ENCODE peak calls at places on chromosomes 3 and 15, in seven cellular contexts. One of them, this sample, is unnamed.

GRCh38 chr15:38398134-38398533 is 55.8 kb upstream of the FAM98B start:
- DNase-seq in astrocyte: peak
- DNase-seq in pulmonary artery endothelial cell: peak
- DNase-seq in caudate nucleus: no peak
- DNase-seq in stomach: no peak
- DNase-seq in sigmoid colon: peak
- DNase-seq in T-cell: no peak
- DNase-seq in this sample: no peak

GRCh38 chr3:27626596-27627118 is 95.5 kb downstream of the EOMES start:
- DNase-seq in astrocyte: no peak
- DNase-seq in pulmonary artery endothelial cell: no peak
- DNase-seq in caudate nucleus: no peak
- DNase-seq in stomach: no peak
- DNase-seq in sigmoid colon: no peak
- DNase-seq in T-cell: no peak
- DNase-seq in this sample: no peak

GRCh38 chr15:43086551-43086950 is 19.3 kb downstream of the UBR1 start:
- DNase-seq in astrocyte: peak
- DNase-seq in pulmonary artery endothelial cell: no peak
- DNase-seq in caudate nucleus: no peak
- DNase-seq in stomach: no peak
- DNase-seq in sigmoid colon: no peak
- DNase-seq in T-cell: no peak
- DNase-seq in this sample: no peak

GRCh38 chr15:74283366-74283765 is 47.2 kb downstream of the CCDC33 start:
- DNase-seq in astrocyte: no peak
- DNase-seq in pulmonary artery endothelial cell: no peak
- DNase-seq in caudate nucleus: peak
- DNase-seq in stomach: no peak
- DNase-seq in sigmoid colon: no peak
- DNase-seq in T-cell: no peak
- DNase-seq in this sample: no peak

GRCh38 chr15:59999064-59999377 is 5.1 kb upstream of the FOXB1 start:
- DNase-seq in astrocyte: no peak
- DNase-seq in pulmonary artery endothelial cell: no peak
- DNase-seq in caudate nucleus: no peak
- DNase-seq in stomach: no peak
- DNase-seq in sigmoid colon: no peak
- DNase-seq in T-cell: no peak
- DNase-seq in this sample: no peak

GRCh38 chr3:46848271-46849097 is 14.8 kb downstream of the MYL3 start:
- DNase-seq in astrocyte: peak
- DNase-seq in pulmonary artery endothelial cell: peak
- DNase-seq in caudate nucleus: no peak
- DNase-seq in stomach: peak
- DNase-seq in sigmoid colon: peak
- DNase-seq in T-cell: no peak
- DNase-seq in this sample: no peak

GRCh38 chr3:106276755-106277612 is 408.2 kb upstream of the CBLB start:
- DNase-seq in astrocyte: no peak
- DNase-seq in pulmonary artery endothelial cell: no peak
- DNase-seq in caudate nucleus: no peak
- DNase-seq in stomach: no peak
- DNase-seq in sigmoid colon: no peak
- DNase-seq in T-cell: no peak
- DNase-seq in this sample: no peak

GRCh38 chr15:66629817-66630576 is 64.2 kb upstream of the LCTL start:
- DNase-seq in astrocyte: no peak
- DNase-seq in pulmonary artery endothelial cell: no peak
- DNase-seq in caudate nucleus: no peak
- DNase-seq in stomach: no peak
- DNase-seq in sigmoid colon: no peak
- DNase-seq in T-cell: no peak
- DNase-seq in this sample: no peak

GRCh38 chr3:104586344-104586743 is 780.4 kb upstream of the ALCAM start:
- DNase-seq in astrocyte: no peak
- DNase-seq in pulmonary artery endothelial cell: no peak
- DNase-seq in caudate nucleus: no peak
- DNase-seq in stomach: no peak
- DNase-seq in sigmoid colon: no peak
- DNase-seq in T-cell: no peak
- DNase-seq in this sample: no peak

GRCh38 chr3:177333535-177334495 is 136.5 kb upstream of the TBL1XR1 start:
- DNase-seq in astrocyte: no peak
- DNase-seq in pulmonary artery endothelial cell: no peak
- DNase-seq in caudate nucleus: no peak
- DNase-seq in stomach: no peak
- DNase-seq in sigmoid colon: no peak
- DNase-seq in T-cell: no peak
- DNase-seq in this sample: no peak

GRCh38 chr15:82572311-82572710 is 32.1 kb upstream of the RPS17 start:
- DNase-seq in astrocyte: no peak
- DNase-seq in pulmonary artery endothelial cell: no peak
- DNase-seq in caudate nucleus: peak
- DNase-seq in stomach: no peak
- DNase-seq in sigmoid colon: no peak
- DNase-seq in T-cell: no peak
- DNase-seq in this sample: peak

GRCh38 chr3:160618363-160618762 is 53.0 kb upstream of the KPNA4 start:
- DNase-seq in astrocyte: no peak
- DNase-seq in pulmonary artery endothelial cell: no peak
- DNase-seq in caudate nucleus: no peak
- DNase-seq in stomach: peak
- DNase-seq in sigmoid colon: no peak
- DNase-seq in T-cell: no peak
- DNase-seq in this sample: no peak

GRCh38 chr3:188712257-188712924 is 459.4 kb upstream of the TPRG1 start:
- DNase-seq in astrocyte: peak
- DNase-seq in pulmonary artery endothelial cell: no peak
- DNase-seq in caudate nucleus: no peak
- DNase-seq in stomach: no peak
- DNase-seq in sigmoid colon: no peak
- DNase-seq in T-cell: no peak
- DNase-seq in this sample: no peak

GRCh38 chr3:102712896-102713295 is 278.1 kb downstream of the ZPLD1 start:
- DNase-seq in astrocyte: no peak
- DNase-seq in pulmonary artery endothelial cell: no peak
- DNase-seq in caudate nucleus: no peak
- DNase-seq in stomach: no peak
- DNase-seq in sigmoid colon: no peak
- DNase-seq in T-cell: no peak
- DNase-seq in this sample: no peak

GRCh38 chr3:167691366-167691765 is 37.6 kb upstream of the WDR49 start:
- DNase-seq in astrocyte: no peak
- DNase-seq in pulmonary artery endothelial cell: no peak
- DNase-seq in caudate nucleus: no peak
- DNase-seq in stomach: no peak
- DNase-seq in sigmoid colon: no peak
- DNase-seq in T-cell: peak
- DNase-seq in this sample: no peak

GRCh38 chr15:88401972-88402656 is 65.1 kb downstream of the MRPL46 start:
- DNase-seq in astrocyte: no peak
- DNase-seq in pulmonary artery endothelial cell: no peak
- DNase-seq in caudate nucleus: no peak
- DNase-seq in stomach: no peak
- DNase-seq in sigmoid colon: no peak
- DNase-seq in T-cell: no peak
- DNase-seq in this sample: peak

GRCh38 chr3:98846101-98846500 is 55.4 kb downstream of the DCBLD2 start:
- DNase-seq in astrocyte: peak
- DNase-seq in pulmonary artery endothelial cell: no peak
- DNase-seq in caudate nucleus: no peak
- DNase-seq in stomach: no peak
- DNase-seq in sigmoid colon: no peak
- DNase-seq in T-cell: no peak
- DNase-seq in this sample: no peak

GRCh38 chr3:41893977-41894376 is 67.9 kb downstream of the ULK4 start:
- DNase-seq in astrocyte: peak
- DNase-seq in pulmonary artery endothelial cell: peak
- DNase-seq in caudate nucleus: no peak
- DNase-seq in stomach: no peak
- DNase-seq in sigmoid colon: no peak
- DNase-seq in T-cell: no peak
- DNase-seq in this sample: peak

GRCh38 chr15:73926191-73927002 is at the start of gene LOXL1:
- DNase-seq in astrocyte: peak
- DNase-seq in pulmonary artery endothelial cell: peak
- DNase-seq in caudate nucleus: peak
- DNase-seq in stomach: peak
- DNase-seq in sigmoid colon: peak
- DNase-seq in T-cell: no peak
- DNase-seq in this sample: no peak

GRCh38 chr3:184368116-184368803 is 6.8 kb downstream of the POLR2H start:
- DNase-seq in astrocyte: no peak
- DNase-seq in pulmonary artery endothelial cell: no peak
- DNase-seq in caudate nucleus: no peak
- DNase-seq in stomach: no peak
- DNase-seq in sigmoid colon: peak
- DNase-seq in T-cell: no peak
- DNase-seq in this sample: no peak

GRCh38 chr15:99578809-99579208 is 13.0 kb downstream of the MEF2A start:
- DNase-seq in astrocyte: peak
- DNase-seq in pulmonary artery endothelial cell: no peak
- DNase-seq in caudate nucleus: no peak
- DNase-seq in stomach: no peak
- DNase-seq in sigmoid colon: no peak
- DNase-seq in T-cell: no peak
- DNase-seq in this sample: no peak

GRCh38 chr3:56976666-56977560 is 83.6 kb upstream of the SPATA12 start:
- DNase-seq in astrocyte: peak
- DNase-seq in pulmonary artery endothelial cell: no peak
- DNase-seq in caudate nucleus: peak
- DNase-seq in stomach: no peak
- DNase-seq in sigmoid colon: peak
- DNase-seq in T-cell: no peak
- DNase-seq in this sample: peak

GRCh38 chr15:39040861-39041260 is 476.2 kb upstream of the RASGRP1 start:
- DNase-seq in astrocyte: no peak
- DNase-seq in pulmonary artery endothelial cell: no peak
- DNase-seq in caudate nucleus: no peak
- DNase-seq in stomach: no peak
- DNase-seq in sigmoid colon: no peak
- DNase-seq in T-cell: no peak
- DNase-seq in this sample: no peak

GRCh38 chr3:37814547-37814946 is 47.1 kb upstream of the CTDSPL start:
- DNase-seq in astrocyte: no peak
- DNase-seq in pulmonary artery endothelial cell: no peak
- DNase-seq in caudate nucleus: no peak
- DNase-seq in stomach: no peak
- DNase-seq in sigmoid colon: no peak
- DNase-seq in T-cell: no peak
- DNase-seq in this sample: no peak

GRCh38 chr3:174397848-174398247 is 461.3 kb upstream of the NAALADL2 start:
- DNase-seq in astrocyte: peak
- DNase-seq in pulmonary artery endothelial cell: no peak
- DNase-seq in caudate nucleus: no peak
- DNase-seq in stomach: no peak
- DNase-seq in sigmoid colon: no peak
- DNase-seq in T-cell: no peak
- DNase-seq in this sample: no peak

GRCh38 chr3:100708644-100708988 is 678 bp upstream of the TFG start:
- DNase-seq in astrocyte: no peak
- DNase-seq in pulmonary artery endothelial cell: no peak
- DNase-seq in caudate nucleus: no peak
- DNase-seq in stomach: no peak
- DNase-seq in sigmoid colon: no peak
- DNase-seq in T-cell: no peak
- DNase-seq in this sample: no peak

GRCh38 chr15:94001113-94001919 is 230.0 kb upstream of the MCTP2 start:
- DNase-seq in astrocyte: no peak
- DNase-seq in pulmonary artery endothelial cell: no peak
- DNase-seq in caudate nucleus: no peak
- DNase-seq in stomach: no peak
- DNase-seq in sigmoid colon: no peak
- DNase-seq in T-cell: no peak
- DNase-seq in this sample: no peak

GRCh38 chr15:52483712-52484111 is 45.0 kb downstream of the MYO5A start:
- DNase-seq in astrocyte: peak
- DNase-seq in pulmonary artery endothelial cell: peak
- DNase-seq in caudate nucleus: no peak
- DNase-seq in stomach: no peak
- DNase-seq in sigmoid colon: no peak
- DNase-seq in T-cell: no peak
- DNase-seq in this sample: no peak

GRCh38 chr3:58588030-58588614 is 10.9 kb upstream of the FAM107A start:
- DNase-seq in astrocyte: peak
- DNase-seq in pulmonary artery endothelial cell: no peak
- DNase-seq in caudate nucleus: no peak
- DNase-seq in stomach: no peak
- DNase-seq in sigmoid colon: no peak
- DNase-seq in T-cell: no peak
- DNase-seq in this sample: no peak

GRCh38 chr3:125496701-125497100 is 23.3 kb downstream of the SNX4 start:
- DNase-seq in astrocyte: no peak
- DNase-seq in pulmonary artery endothelial cell: no peak
- DNase-seq in caudate nucleus: no peak
- DNase-seq in stomach: no peak
- DNase-seq in sigmoid colon: no peak
- DNase-seq in T-cell: no peak
- DNase-seq in this sample: no peak

GRCh38 chr3:54215521-54215920 is 93.2 kb downstream of the CACNA2D3 start:
- DNase-seq in astrocyte: no peak
- DNase-seq in pulmonary artery endothelial cell: no peak
- DNase-seq in caudate nucleus: no peak
- DNase-seq in stomach: no peak
- DNase-seq in sigmoid colon: no peak
- DNase-seq in T-cell: no peak
- DNase-seq in this sample: no peak

GRCh38 chr3:135034291-135034768 is 239.3 kb downstream of the EPHB1 start:
- DNase-seq in astrocyte: no peak
- DNase-seq in pulmonary artery endothelial cell: no peak
- DNase-seq in caudate nucleus: no peak
- DNase-seq in stomach: no peak
- DNase-seq in sigmoid colon: no peak
- DNase-seq in T-cell: no peak
- DNase-seq in this sample: no peak

GRCh38 chr3:14248849-14249523 is 70.4 kb downstream of the LSM3 start:
- DNase-seq in astrocyte: no peak
- DNase-seq in pulmonary artery endothelial cell: no peak
- DNase-seq in caudate nucleus: peak
- DNase-seq in stomach: no peak
- DNase-seq in sigmoid colon: no peak
- DNase-seq in T-cell: no peak
- DNase-seq in this sample: peak